ENCODE peak calls at places on chromosomes 1 and 21, in six cellular contexts. One of them, this sample, is unnamed.

GRCh38 chr1:55167224-55167623 is 47.9 kb downstream of the USP24 start:
- DNase-seq in GM12878: no peak
- DNase-seq in HepG2: no peak
- DNase-seq in K562: no peak
- DNase-seq in H1: no peak
- DNase-seq in GM12891: no peak
- DNase-seq in this sample: no peak

GRCh38 chr1:9652379-9653194 is 1.1 kb downstream of the PIK3CD start:
- DNase-seq in GM12878: no peak
- DNase-seq in HepG2: no peak
- DNase-seq in K562: no peak
- DNase-seq in H1: no peak
- DNase-seq in GM12891: no peak
- DNase-seq in this sample: no peak

GRCh38 chr21:39020751-39021474 is 162.3 kb downstream of the PSMG1 start:
- DNase-seq in GM12878: no peak
- DNase-seq in HepG2: peak
- DNase-seq in K562: no peak
- DNase-seq in H1: no peak
- DNase-seq in GM12891: no peak
- DNase-seq in this sample: no peak

GRCh38 chr1:200780545-200781444 is 42.1 kb downstream of the CAMSAP2 start:
- DNase-seq in GM12878: peak
- DNase-seq in HepG2: no peak
- DNase-seq in K562: no peak
- DNase-seq in H1: no peak
- DNase-seq in GM12891: no peak
- DNase-seq in this sample: no peak

GRCh38 chr1:201335901-201336300 is 41.6 kb downstream of the TNNT2 start:
- DNase-seq in GM12878: no peak
- DNase-seq in HepG2: no peak
- DNase-seq in K562: no peak
- DNase-seq in H1: no peak
- DNase-seq in GM12891: no peak
- DNase-seq in this sample: no peak

GRCh38 chr1:228795578-228795977 is 60.3 kb downstream of the RHOU start:
- DNase-seq in GM12878: no peak
- DNase-seq in HepG2: no peak
- DNase-seq in K562: no peak
- DNase-seq in H1: no peak
- DNase-seq in GM12891: no peak
- DNase-seq in this sample: no peak

GRCh38 chr1:186620951-186621350 is 59.3 kb downstream of the PTGS2 start:
- DNase-seq in GM12878: peak
- DNase-seq in HepG2: no peak
- DNase-seq in K562: no peak
- DNase-seq in H1: no peak
- DNase-seq in GM12891: no peak
- DNase-seq in this sample: no peak

GRCh38 chr1:205832326-205832751 is 17.6 kb downstream of the PM20D1 start:
- DNase-seq in GM12878: no peak
- DNase-seq in HepG2: no peak
- DNase-seq in K562: peak
- DNase-seq in H1: no peak
- DNase-seq in GM12891: no peak
- DNase-seq in this sample: no peak

GRCh38 chr1:53420331-53420730 is 38.9 kb upstream of the DMRTB1 start:
- DNase-seq in GM12878: no peak
- DNase-seq in HepG2: no peak
- DNase-seq in K562: no peak
- DNase-seq in H1: no peak
- DNase-seq in GM12891: no peak
- DNase-seq in this sample: no peak

GRCh38 chr1:27435566-27436203 is 43.3 kb downstream of the GPR3 start:
- DNase-seq in GM12878: no peak
- DNase-seq in HepG2: no peak
- DNase-seq in K562: no peak
- DNase-seq in H1: no peak
- DNase-seq in GM12891: no peak
- DNase-seq in this sample: no peak

GRCh38 chr1:204418174-204419063 is 6.8 kb upstream of the PPP1R15B start:
- DNase-seq in GM12878: no peak
- DNase-seq in HepG2: no peak
- DNase-seq in K562: no peak
- DNase-seq in H1: no peak
- DNase-seq in GM12891: peak
- DNase-seq in this sample: no peak

GRCh38 chr21:37371041-37371397 is 4.4 kb downstream of the DYRK1A start:
- DNase-seq in GM12878: no peak
- DNase-seq in HepG2: no peak
- DNase-seq in K562: no peak
- DNase-seq in H1: no peak
- DNase-seq in GM12891: no peak
- DNase-seq in this sample: no peak

GRCh38 chr1:180912801-180913616 is at the start of gene KIAA1614:
- DNase-seq in GM12878: no peak
- DNase-seq in HepG2: no peak
- DNase-seq in K562: no peak
- DNase-seq in H1: no peak
- DNase-seq in GM12891: no peak
- DNase-seq in this sample: no peak

GRCh38 chr1:225695578-225696332 is 42.8 kb upstream of the ENAH start:
- DNase-seq in GM12878: no peak
- DNase-seq in HepG2: peak
- DNase-seq in K562: no peak
- DNase-seq in H1: no peak
- DNase-seq in GM12891: no peak
- DNase-seq in this sample: no peak

GRCh38 chr1:230827801-230828200 is 40.5 kb downstream of the C1orf198 start:
- DNase-seq in GM12878: no peak
- DNase-seq in HepG2: no peak
- DNase-seq in K562: no peak
- DNase-seq in H1: no peak
- DNase-seq in GM12891: no peak
- DNase-seq in this sample: no peak

GRCh38 chr1:41950820-41951219 is 32.1 kb upstream of the HIVEP3 start:
- DNase-seq in GM12878: peak
- DNase-seq in HepG2: no peak
- DNase-seq in K562: no peak
- DNase-seq in H1: no peak
- DNase-seq in GM12891: no peak
- DNase-seq in this sample: no peak

GRCh38 chr1:5370321-5370720 is 621.9 kb downstream of the NPHP4 start:
- DNase-seq in GM12878: no peak
- DNase-seq in HepG2: no peak
- DNase-seq in K562: no peak
- DNase-seq in H1: no peak
- DNase-seq in GM12891: no peak
- DNase-seq in this sample: no peak

GRCh38 chr1:228984646-228985631 is 249.7 kb downstream of the RHOU start:
- DNase-seq in GM12878: no peak
- DNase-seq in HepG2: no peak
- DNase-seq in K562: no peak
- DNase-seq in H1: no peak
- DNase-seq in GM12891: no peak
- DNase-seq in this sample: no peak

GRCh38 chr1:6459850-6460265 is 6.1 kb downstream of the TNFRSF25 start:
- DNase-seq in GM12878: no peak
- DNase-seq in HepG2: no peak
- DNase-seq in K562: peak
- DNase-seq in H1: no peak
- DNase-seq in GM12891: no peak
- DNase-seq in this sample: no peak

GRCh38 chr1:3745590-3746381 is 6.5 kb upstream of the CCDC27 start:
- DNase-seq in GM12878: no peak
- DNase-seq in HepG2: no peak
- DNase-seq in K562: peak
- DNase-seq in H1: no peak
- DNase-seq in GM12891: no peak
- DNase-seq in this sample: no peak

GRCh38 chr1:188237573-188238353 is 1409.0 kb downstream of the PLA2G4A start:
- DNase-seq in GM12878: no peak
- DNase-seq in HepG2: no peak
- DNase-seq in K562: no peak
- DNase-seq in H1: no peak
- DNase-seq in GM12891: no peak
- DNase-seq in this sample: no peak

GRCh38 chr1:206021796-206022365 is 1.8 kb downstream of the CTSE start:
- DNase-seq in GM12878: no peak
- DNase-seq in HepG2: no peak
- DNase-seq in K562: no peak
- DNase-seq in H1: no peak
- DNase-seq in GM12891: no peak
- DNase-seq in this sample: no peak

GRCh38 chr1:96865731-96866684 is 144.4 kb downstream of the PTBP2 start:
- DNase-seq in GM12878: no peak
- DNase-seq in HepG2: no peak
- DNase-seq in K562: no peak
- DNase-seq in H1: no peak
- DNase-seq in GM12891: no peak
- DNase-seq in this sample: no peak

GRCh38 chr1:160623860-160624259 is 23.0 kb downstream of the SLAMF1 start:
- DNase-seq in GM12878: no peak
- DNase-seq in HepG2: no peak
- DNase-seq in K562: no peak
- DNase-seq in H1: no peak
- DNase-seq in GM12891: no peak
- DNase-seq in this sample: no peak

GRCh38 chr1:179599623-179600249 is 8.1 kb downstream of the TDRD5 start:
- DNase-seq in GM12878: no peak
- DNase-seq in HepG2: peak
- DNase-seq in K562: peak
- DNase-seq in H1: no peak
- DNase-seq in GM12891: no peak
- DNase-seq in this sample: no peak

GRCh38 chr1:190098756-190099155 is 378.9 kb downstream of the BRINP3 start:
- DNase-seq in GM12878: no peak
- DNase-seq in HepG2: no peak
- DNase-seq in K562: no peak
- DNase-seq in H1: no peak
- DNase-seq in GM12891: no peak
- DNase-seq in this sample: no peak

GRCh38 chr1:26296340-26297056 is 9.9 kb downstream of the UBXN11 start:
- DNase-seq in GM12878: no peak
- DNase-seq in HepG2: no peak
- DNase-seq in K562: no peak
- DNase-seq in H1: no peak
- DNase-seq in GM12891: no peak
- DNase-seq in this sample: no peak

GRCh38 chr1:206814716-206815341 is 42.5 kb upstream of the IL10 start:
- DNase-seq in GM12878: no peak
- DNase-seq in HepG2: no peak
- DNase-seq in K562: no peak
- DNase-seq in H1: no peak
- DNase-seq in GM12891: no peak
- DNase-seq in this sample: no peak

GRCh38 chr1:27455166-27455811 is 34.7 kb downstream of the WASF2 start:
- DNase-seq in GM12878: no peak
- DNase-seq in HepG2: no peak
- DNase-seq in K562: no peak
- DNase-seq in H1: no peak
- DNase-seq in GM12891: no peak
- DNase-seq in this sample: no peak

GRCh38 chr1:23368562-23369334 is 888 bp downstream of the ZNF436 start:
- DNase-seq in GM12878: no peak
- DNase-seq in HepG2: peak
- DNase-seq in K562: peak
- DNase-seq in H1: peak
- DNase-seq in GM12891: peak
- DNase-seq in this sample: peak
- TF ChIP-seq POLR2A in GM12878: peak
- TF ChIP-seq POLR2A in HepG2: peak
- TF ChIP-seq POLR2A in K562: peak
- TF ChIP-seq POLR2A in H1: no peak
- TF ChIP-seq POLR2A in GM12891: no peak
- TF ChIP-seq POLR2A in this sample: peak

DNA sequence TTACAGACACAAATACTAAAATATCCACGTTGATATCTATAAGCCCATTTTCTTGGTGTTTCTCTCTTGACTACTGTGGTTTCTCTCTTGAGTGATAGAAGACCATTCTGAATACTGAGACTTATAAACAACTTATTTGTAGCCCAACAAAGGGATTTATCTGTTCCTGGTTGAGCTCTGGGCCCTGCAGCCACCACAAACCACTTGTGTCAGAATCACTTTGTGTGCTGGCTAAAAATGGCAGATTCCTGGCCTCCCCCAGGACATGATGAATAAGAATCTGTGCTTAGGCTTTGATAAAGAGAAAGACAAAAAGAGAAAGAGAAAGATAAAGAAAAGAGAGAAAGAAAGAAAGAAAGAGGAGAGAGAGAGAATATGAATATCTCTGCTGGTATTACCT is 18.9 kb upstream of the MCOLN2 start:
- DNase-seq in GM12878: no peak
- DNase-seq in HepG2: no peak
- DNase-seq in K562: no peak
- DNase-seq in H1: no peak
- DNase-seq in GM12891: no peak
- DNase-seq in this sample: no peak
- TF ChIP-seq TAF1 in GM12878: no peak
- TF ChIP-seq TAF1 in HepG2: no peak
- TF ChIP-seq TAF1 in K562: no peak
- TF ChIP-seq TAF1 in H1: no peak
- TF ChIP-seq TAF1 in GM12891: no peak
- TF ChIP-seq TAF1 in this sample: no peak

GRCh38 chr1:151988405-151988851 is 5.2 kb downstream of the S100A10 start:
- DNase-seq in GM12878: no peak
- DNase-seq in HepG2: no peak
- DNase-seq in K562: peak
- DNase-seq in H1: no peak
- DNase-seq in GM12891: no peak
- DNase-seq in this sample: no peak

GRCh38 chr1:151990856-151991198 is 2.8 kb downstream of the S100A10 start:
- DNase-seq in GM12878: no peak
- DNase-seq in HepG2: peak
- DNase-seq in K562: no peak
- DNase-seq in H1: no peak
- DNase-seq in GM12891: no peak
- DNase-seq in this sample: no peak

GRCh38 chr1:151991663-151992344 is 1.9 kb downstream of the S100A10 start:
- DNase-seq in GM12878: no peak
- DNase-seq in HepG2: no peak
- DNase-seq in K562: no peak
- DNase-seq in H1: no peak
- DNase-seq in GM12891: no peak
- DNase-seq in this sample: no peak

GRCh38 chr1:151989131-151989868 is 4.4 kb downstream of the S100A10 start:
- DNase-seq in GM12878: no peak
- DNase-seq in HepG2: no peak
- DNase-seq in K562: no peak
- DNase-seq in H1: no peak
- DNase-seq in GM12891: no peak
- DNase-seq in this sample: no peak

GRCh38 chr1:151990058-151990855 is 3.4 kb downstream of the S100A10 start:
- DNase-seq in GM12878: no peak
- DNase-seq in HepG2: no peak
- DNase-seq in K562: no peak
- DNase-seq in H1: no peak
- DNase-seq in GM12891: no peak
- DNase-seq in this sample: no peak
- TF ChIP-seq POLR2A in GM12878: no peak
- TF ChIP-seq POLR2A in HepG2: no peak
- TF ChIP-seq POLR2A in K562: no peak
- TF ChIP-seq POLR2A in H1: no peak
- TF ChIP-seq POLR2A in GM12891: no peak
- TF ChIP-seq POLR2A in this sample: no peak

GRCh38 chr1:113226118-113226517 is 153.1 kb downstream of the LRIG2 start:
- DNase-seq in GM12878: peak
- DNase-seq in HepG2: no peak
- DNase-seq in K562: no peak
- DNase-seq in H1: no peak
- DNase-seq in GM12891: no peak
- DNase-seq in this sample: peak
- TF ChIP-seq TAF1 in GM12878: no peak
- TF ChIP-seq TAF1 in HepG2: no peak
- TF ChIP-seq TAF1 in K562: no peak
- TF ChIP-seq TAF1 in H1: no peak
- TF ChIP-seq TAF1 in GM12891: no peak
- TF ChIP-seq TAF1 in this sample: no peak

This sample was measured in GM12892.